ENCODE peak calls at places on chromosomes 12 and 14, in six cellular contexts. Z is upper lobe of right lung, G is tibial artery, Q is A549, W is neural progenitor cell, R is MM.1S. J is an unnamed sample.

GRCh38 chr14:92466068-92466458 is 47.5 kb upstream of the RIN3 start:
- DNase-seq in Z (no peak), Q (no peak), R (peak), W (no peak), G (no peak), J (no peak)

GRCh38 chr14:68817513-68818212 is 24.8 kb upstream of the ZFP36L1 start:
- DNase-seq in G (no peak), Z (no peak), R (no peak), Q (no peak), W (no peak), J (no peak)

GRCh38 chr12:13084898-13085640 is 18.4 kb downstream of the GSG1 start:
- DNase-seq in W (no peak), Z (no peak), Q (no peak), G (no peak), R (no peak), J (no peak)

GRCh38 chr14:51846631-51847488 is 13.6 kb upstream of the GNG2 start:
- DNase-seq in Q (no peak), G (no peak), R (peak), Z (peak), W (peak), J (peak)

GRCh38 chr14:68937790-68938514 is 41.1 kb downstream of the ACTN1 start:
- DNase-seq in G (peak), Q (no peak), R (no peak), Z (no peak), W (peak), J (no peak)

GRCh38 chr12:47709277-47710048 is 3.6 kb upstream of the RPAP3 start:
- DNase-seq in R (no peak), Q (no peak), Z (no peak), W (no peak), G (no peak), J (no peak)

GRCh38 chr12:116443706-116444589 is 115.2 kb upstream of the MAP1LC3B2 start:
- DNase-seq in Z (peak), G (no peak), R (no peak), Q (no peak), W (no peak), J (no peak)

GRCh38 chr14:100878271-100879146 is 25.0 kb downstream of the RTL1 start:
- DNase-seq in Q (no peak), R (no peak), Z (peak), G (no peak), W (no peak), J (no peak)

GRCh38 chr12:104684884-104685283 is 228.1 kb downstream of the CHST11 start:
- DNase-seq in Q (no peak), R (no peak), Z (no peak), W (no peak), G (no peak), J (no peak)

GRCh38 chr12:56029666-56030293 is 8.9 kb downstream of the IKZF4 start:
- DNase-seq in G (no peak), Z (no peak), Q (peak), R (peak), W (peak), J (no peak)

GRCh38 chr12:65536876-65537661 is 258.6 kb downstream of the MSRB3 start:
- DNase-seq in R (no peak), G (peak), Q (peak), W (no peak), Z (no peak), J (no peak)

GRCh38 chr14:67413806-67414769 is 2.1 kb upstream of the PLEK2 start:
- DNase-seq in G (no peak), Q (peak), W (no peak), Z (no peak), R (no peak), J (no peak)

GRCh38 chr12:62698701-62699101 is 232.1 kb downstream of the MON2 start:
- DNase-seq in W (no peak), R (no peak), Z (no peak), Q (no peak), G (no peak), J (no peak)

GRCh38 chr12:1611775-1612174 is 17.3 kb upstream of the WNT5B start:
- DNase-seq in Q (no peak), R (no peak), W (no peak), Z (no peak), G (no peak), J (no peak)

GRCh38 chr12:88206636-88207035 is 64.5 kb downstream of the TMTC3 start:
- DNase-seq in Q (no peak), Z (no peak), G (no peak), R (no peak), W (no peak), J (no peak)

GRCh38 chr14:68569970-68570409 is 222.9 kb downstream of the ZFP36L1 start:
- DNase-seq in W (no peak), G (no peak), R (no peak), Z (no peak), Q (no peak), J (no peak)

GRCh38 chr14:71242237-71242748 is 335.0 kb downstream of the PCNX1 start:
- DNase-seq in Q (no peak), R (no peak), W (no peak), Z (no peak), G (no peak), J (no peak)

GRCh38 chr12:5567021-5567744 is 135.3 kb downstream of the NTF3 start:
- DNase-seq in Z (no peak), Q (no peak), G (no peak), R (no peak), W (no peak), J (no peak)

GRCh38 chr12:127809236-127809635 is 457.7 kb upstream of the TMEM132C start:
- DNase-seq in Q (no peak), G (no peak), R (no peak), W (no peak), Z (no peak), J (no peak)

GRCh38 chr14:51041853-51042252 is 53.1 kb downstream of the TRIM9 start:
- DNase-seq in G (no peak), W (no peak), Z (no peak), R (no peak), Q (no peak), J (no peak)

GRCh38 chr12:82688035-82688501 is 1.4 kb downstream of the TMTC2 start:
- DNase-seq in Q (peak), R (peak), W (peak), Z (no peak), G (no peak), J (no peak)

GRCh38 chr12:18108611-18109010 is 18.6 kb upstream of the RERGL start:
- DNase-seq in Q (no peak), Z (no peak), R (no peak), G (no peak), W (no peak), J (no peak)

GRCh38 chr12:114257687-114258086 is 148.3 kb downstream of the TBX5 start:
- DNase-seq in W (no peak), R (no peak), G (no peak), Z (no peak), Q (no peak), J (no peak)

GRCh38 chr12:25328082-25328712 is 77.5 kb upstream of the KRAS start:
- DNase-seq in Q (no peak), Z (no peak), G (no peak), W (no peak), R (no peak), J (no peak)

GRCh38 chr14:102579696-102580551 is 12.5 kb upstream of the RCOR1 start:
- DNase-seq in R (no peak), G (no peak), Z (peak), W (no peak), Q (no peak), J (no peak)

GRCh38 chr14:100416921-100417451 is 93.8 kb downstream of the SLC25A47 start:
- DNase-seq in Z (peak), Q (peak), W (no peak), R (no peak), G (no peak), J (no peak)

GRCh38 chr12:32874083-32874482 is 22.5 kb downstream of the PKP2 start:
- DNase-seq in G (no peak), R (no peak), Z (no peak), Q (no peak), W (no peak), J (no peak)

GRCh38 chr12:5197127-5197526 is 153.4 kb downstream of the KCNA5 start:
- DNase-seq in Z (no peak), Q (no peak), G (no peak), R (no peak), W (no peak), J (no peak)

GRCh38 chr12:57129311-57130288 is 1.3 kb downstream of the LRP1 start:
- DNase-seq in R (no peak), Z (no peak), W (peak), G (no peak), Q (no peak), J (no peak)

GRCh38 chr14:65835501-65835900 is 423.0 kb downstream of the FUT8 start:
- DNase-seq in W (no peak), Q (no peak), Z (no peak), R (no peak), G (no peak), J (no peak)

GRCh38 chr12:70246580-70246979 is 3.3 kb downstream of the CNOT2 start:
- DNase-seq in W (no peak), G (no peak), Q (no peak), Z (no peak), R (no peak), J (no peak)

GRCh38 chr12:69275471-69275891 is 36.1 kb downstream of the CPSF6 start:
- DNase-seq in W (no peak), Q (no peak), Z (no peak), G (no peak), R (no peak), J (no peak)

GRCh38 chr12:52811191-52812072 is 2.5 kb downstream of the KRT4 start:
- DNase-seq in Z (peak), G (no peak), W (no peak), Q (no peak), R (no peak), J (no peak)

DNA sequence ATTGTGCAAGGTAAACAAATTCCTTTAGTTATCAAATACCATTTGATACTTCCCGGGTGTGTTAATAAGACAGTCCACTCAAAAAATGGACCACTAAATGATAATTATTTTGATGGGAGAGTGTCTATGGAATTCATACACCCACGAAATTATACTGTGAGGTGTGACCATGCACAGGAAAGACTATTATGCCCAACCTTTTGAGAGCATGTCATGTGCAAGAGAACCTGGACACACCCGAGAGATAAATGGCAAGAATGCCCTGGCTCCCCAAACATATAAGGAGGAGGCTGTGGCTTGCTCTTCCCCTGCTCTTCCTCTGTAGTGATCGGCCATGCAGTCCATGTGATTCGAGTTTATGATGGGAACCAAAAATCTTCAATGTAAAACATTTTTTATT is 119.5 kb upstream of the BCL2L14 start:
- DNase-seq in G (no peak), R (no peak), W (no peak), Q (no peak), Z (no peak), J (no peak)
- H3K27ac ChIP-seq in G (no peak), R (no peak), W (no peak), Q (no peak), Z (no peak), J (no peak)

GRCh38 chr14:35366521-35366976 is 38.0 kb downstream of the NFKBIA start:
- DNase-seq in W (no peak), Q (no peak), Z (no peak), R (no peak), G (no peak), J (no peak)
- H3K27ac ChIP-seq in W (no peak), Q (peak), Z (peak), R (no peak), G (peak), J (no peak)

GRCh38 chr12:110111476-110112334 is 12.5 kb upstream of the IFT81 start:
- DNase-seq in G (peak), Z (no peak), Q (no peak), W (no peak), R (no peak), J (no peak)
- H3K27ac ChIP-seq in G (peak), Z (peak), Q (peak), W (no peak), R (no peak), J (no peak)

GRCh38 chr14:74661726-74662450 is 49.9 kb upstream of the LTBP2 start:
- DNase-seq in W (no peak), G (peak), R (no peak), Q (no peak), Z (no peak), J (no peak)

GRCh38 chr14:74663884-74664283 is 49.0 kb downstream of the AREL1 start:
- DNase-seq in R (no peak), G (peak), Z (no peak), W (no peak), Q (no peak), J (no peak)

GRCh38 chr14:74667758-74668157 is 45.1 kb downstream of the AREL1 start:
- DNase-seq in Q (no peak), R (no peak), G (no peak), W (no peak), Z (no peak), J (no peak)

GRCh38 chr14:74660863-74661262 is 48.8 kb upstream of the LTBP2 start:
- DNase-seq in Q (no peak), G (no peak), Z (no peak), R (no peak), W (no peak), J (no peak)

DNA sequence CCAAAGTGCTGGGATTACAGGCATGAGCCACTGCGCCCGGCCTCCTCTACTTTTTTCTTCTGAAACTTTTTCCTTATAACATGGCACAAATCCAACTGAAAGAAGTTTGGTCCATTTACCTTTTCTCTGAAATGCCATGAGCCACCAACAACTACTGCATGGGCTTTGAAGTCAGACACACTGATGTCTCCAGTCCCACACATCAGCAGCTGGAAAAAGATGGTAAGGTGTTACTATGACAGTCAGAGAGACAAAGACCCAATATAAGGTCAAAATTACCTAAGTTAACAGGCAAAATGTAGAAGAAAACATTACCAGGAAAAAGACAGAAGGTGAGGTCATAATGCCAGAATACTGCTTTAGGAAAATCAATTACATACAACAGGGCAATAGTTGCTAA is 48.2 kb downstream of the AREL1 start:
- DNase-seq in Z (no peak), W (no peak), Q (no peak), R (no peak), G (no peak), J (no peak)
- H3K27ac ChIP-seq in Z (no peak), W (no peak), Q (no peak), R (no peak), G (peak), J (no peak)

GRCh38 chr12:49487605-49488004 is 51.2 kb upstream of the KCNH3 start:
- DNase-seq in R (peak), G (no peak), Q (no peak), Z (no peak), W (no peak), J (no peak)

GRCh38 chr12:49496417-49497360 is 42.1 kb upstream of the KCNH3 start:
- DNase-seq in W (peak), Q (no peak), Z (no peak), R (no peak), G (no peak), J (no peak)

GRCh38 chr12:49489720-49490119 is 49.1 kb upstream of the KCNH3 start:
- DNase-seq in G (no peak), W (no peak), R (no peak), Z (no peak), Q (no peak), J (no peak)

GRCh38 chr12:49489154-49489553 is 49.7 kb upstream of the KCNH3 start:
- DNase-seq in G (no peak), Z (no peak), Q (no peak), W (no peak), R (no peak), J (no peak)

GRCh38 chr12:49491823-49492222 is 47.0 kb upstream of the KCNH3 start:
- DNase-seq in G (no peak), Z (no peak), W (no peak), R (no peak), Q (no peak), J (no peak)
- H3K27ac ChIP-seq in G (no peak), Z (no peak), W (no peak), R (no peak), Q (peak), J (no peak)

GRCh38 chr12:131066886-131067490 is 113.3 kb downstream of the ADGRD1 start:
- DNase-seq in R (no peak), W (no peak), G (peak), Z (peak), Q (no peak), J (no peak)
- H3K27ac ChIP-seq in R (no peak), W (no peak), G (no peak), Z (no peak), Q (no peak), J (no peak)

GRCh38 chr14:75859746-75860145 is 122.0 kb downstream of the TGFB3 start:
- DNase-seq in Q (no peak), W (no peak), Z (no peak), G (no peak), R (no peak), J (no peak)
- H3K27ac ChIP-seq in Q (no peak), W (no peak), Z (no peak), G (no peak), R (no peak), J (no peak)

GRCh38 chr14:75434557-75435248 is 6.9 kb downstream of the JDP2 start:
- DNase-seq in Z (no peak), G (no peak), R (no peak), W (no peak), Q (no peak), J (no peak)

GRCh38 chr14:75435473-75435872 is 7.7 kb downstream of the JDP2 start:
- DNase-seq in R (no peak), G (no peak), Z (no peak), W (no peak), Q (no peak), J (no peak)

GRCh38 chr14:75432406-75432805 is 4.6 kb downstream of the JDP2 start:
- DNase-seq in Z (no peak), Q (no peak), G (no peak), W (no peak), R (no peak), J (no peak)

GRCh38 chr14:75431827-75432226 is 4.0 kb downstream of the JDP2 start:
- DNase-seq in W (no peak), Z (no peak), R (no peak), Q (no peak), G (no peak), J (no peak)

GRCh38 chr14:75433631-75434556 is 6.1 kb downstream of the JDP2 start:
- DNase-seq in W (no peak), R (no peak), Q (no peak), Z (no peak), G (no peak), J (no peak)
- H3K27ac ChIP-seq in W (no peak), R (no peak), Q (no peak), Z (no peak), G (no peak), J (no peak)

GRCh38 chr12:54032627-54033100 is at the start of gene HOXC5:
- DNase-seq in W (peak), R (peak), Q (peak), Z (peak), G (peak), J (no peak)

GRCh38 chr12:54030442-54030801 is 2.2 kb downstream of the HOXC6 start:
- DNase-seq in W (no peak), Z (no peak), G (no peak), R (no peak), Q (no peak), J (no peak)

GRCh38 chr12:54029529-54030441 is 1.5 kb downstream of the HOXC6 start:
- DNase-seq in Q (no peak), R (no peak), W (peak), Z (no peak), G (peak), J (no peak)

GRCh38 chr12:54032220-54032619 is 630 bp upstream of the HOXC5 start:
- DNase-seq in G (no peak), Q (no peak), Z (no peak), R (no peak), W (no peak), J (no peak)

DNA sequence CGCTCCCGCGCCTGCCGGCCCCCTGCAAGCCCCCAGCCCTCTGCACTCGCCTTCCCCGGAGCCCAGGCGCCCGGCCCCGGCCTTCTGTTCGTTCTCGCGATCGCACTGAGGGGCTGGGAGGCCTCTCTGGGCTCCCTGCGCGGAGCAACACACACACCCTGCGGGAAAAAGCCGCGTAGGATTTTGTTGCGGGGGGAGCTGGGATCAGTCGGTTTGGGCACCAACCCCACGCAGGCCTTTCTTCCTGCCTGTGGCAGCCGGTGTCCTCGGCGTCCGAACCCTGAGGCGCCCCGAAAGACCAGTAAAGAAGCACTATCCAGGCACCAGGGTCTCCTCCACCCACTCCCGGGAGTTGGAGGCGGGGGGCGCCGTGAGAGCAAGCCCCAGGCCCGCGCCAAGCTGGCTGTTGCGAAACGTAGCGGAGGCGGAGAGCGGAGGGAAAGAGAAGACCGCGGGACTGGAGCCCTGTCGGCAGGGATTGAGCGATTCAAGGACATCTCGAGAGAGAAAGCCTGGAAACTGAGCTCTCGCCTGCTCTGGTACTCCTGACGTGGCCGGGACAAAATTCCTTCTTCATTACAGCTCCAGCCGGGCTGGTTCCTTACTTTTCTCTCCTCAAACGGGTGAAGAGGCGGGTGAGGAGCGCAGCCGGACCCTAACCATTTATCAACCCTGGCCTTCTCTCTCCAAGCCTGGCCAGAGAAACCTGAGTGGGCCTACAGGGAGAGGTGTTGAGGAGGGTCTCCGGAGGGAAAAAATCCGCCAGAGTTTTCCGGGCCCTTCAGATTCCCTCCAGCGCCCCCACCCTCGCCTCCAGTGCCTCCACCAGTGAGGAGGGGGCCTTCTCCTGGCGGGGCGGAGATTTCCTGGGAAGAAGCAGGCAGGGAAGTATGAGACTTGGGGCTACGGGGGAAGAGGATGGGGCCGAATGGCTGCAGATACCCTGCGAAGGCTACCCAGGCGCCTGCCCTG is 1.7 kb upstream of the HOXC5 start:
- DNase-seq in G (peak), Z (peak), R (no peak), W (peak), Q (no peak), J (no peak)
- H3K27ac ChIP-seq in G (peak), Z (peak), R (no peak), W (no peak), Q (no peak), J (no peak)

GRCh38 chr14:95484296-95484695 is 32.2 kb downstream of the SYNE3 start:
- DNase-seq in R (no peak), W (no peak), G (no peak), Z (no peak), Q (no peak), J (no peak)
- H3K27ac ChIP-seq in R (no peak), W (no peak), G (peak), Z (no peak), Q (no peak), J (no peak)